ENCODE peak calls at places on chromosomes 4 and X, in eight cellular contexts. I is cardiac muscle cell, O is left ventricle myocardium inferior, W is PC-3, G is endodermal cell, Z is A673, J is lower lobe of right lung, E is fibroblast of lung. U is an unnamed sample.
A peak's percentile ranks its signal among the peaks of the same experiment; 100 is the strongest.

GRCh38 chr4:52600275-52600674 is 58.8 kb downstream of the USP46 start:
- DNase-seq in W (no peak), J (no peak), O (peak; percentile 53), E (no peak), I (no peak), G (no peak), Z (no peak), U (no peak)

GRCh38 chr4:72286185-72286584 is 254.4 kb downstream of the NPFFR2 start:
- DNase-seq in W (peak; percentile 70), J (no peak), I (peak; percentile 13), O (no peak), E (peak; percentile 32), Z (peak; percentile 32), G (no peak), U (no peak)

GRCh38 chrX:52574416-52575275 is 57.8 kb upstream of the XAGE1B start:
- DNase-seq in J (no peak), Z (peak; percentile 90), E (peak; percentile 53), I (peak; percentile 62), O (no peak), W (peak; percentile 65), G (peak; percentile 61), U (no peak)

GRCh38 chrX:51496501-51497291 is at the start of gene NUDT11:
- DNase-seq in J (peak; percentile 54), E (peak; percentile 72), I (peak; percentile 86), Z (peak; percentile 78), O (peak; percentile 48), G (peak; percentile 90), W (peak; percentile 51), U (peak; percentile 12)

GRCh38 chr4:36256398-36256828 is 12.1 kb upstream of the ARAP2 start:
- DNase-seq in W (no peak), G (no peak), J (no peak), I (no peak), Z (no peak), E (no peak), O (no peak), U (no peak)

GRCh38 chrX:64842492-64842891 is 133.8 kb downstream of the ZC4H2 start:
- DNase-seq in O (no peak), G (no peak), J (no peak), E (no peak), I (no peak), W (no peak), Z (no peak), U (no peak)

GRCh38 chr4:152248347-152248746 is 287.5 kb downstream of the FBXW7 start:
- DNase-seq in O (no peak), Z (no peak), I (no peak), J (no peak), E (no peak), W (no peak), G (no peak), U (no peak)

GRCh38 chr4:73021634-73022033 is 47.9 kb downstream of the COX18 start:
- DNase-seq in Z (peak; percentile 21), E (peak; percentile 51), O (no peak), J (no peak), W (peak; percentile 80), G (no peak), I (peak; percentile 58), U (no peak)

GRCh38 chr4:31538877-31539276 is 818.7 kb downstream of the PCDH7 start:
- DNase-seq in O (no peak), G (peak; percentile 47), E (no peak), I (no peak), W (no peak), J (no peak), Z (no peak), U (no peak)

GRCh38 chr4:1171306-1172227 is 816 bp downstream of the SPON2 start:
- DNase-seq in W (no peak), I (peak; percentile 33), E (no peak), O (no peak), Z (no peak), J (no peak), G (peak; percentile 82), U (peak; percentile 65)

GRCh38 chr4:173169178-173169427 is 492 bp downstream of the GALNT7 start:
- DNase-seq in O (no peak), J (no peak), E (no peak), G (no peak), I (no peak), Z (no peak), W (peak; percentile 15), U (no peak)

GRCh38 chrX:88903989-88904718 is 157.1 kb downstream of the CPXCR1 start:
- DNase-seq in Z (no peak), W (no peak), J (no peak), I (no peak), G (no peak), O (no peak), E (no peak), U (no peak)

GRCh38 chr4:56243107-56243506 is 144.2 kb downstream of the AASDH start:
- DNase-seq in W (no peak), O (no peak), G (no peak), I (no peak), J (no peak), E (no peak), Z (no peak), U (no peak)

GRCh38 chr4:37687175-37687525 is 974 bp upstream of the RELL1 start:
- DNase-seq in I (no peak), Z (no peak), J (no peak), G (no peak), O (no peak), E (no peak), W (no peak), U (no peak)

GRCh38 chrX:31223817-31224216 is 152.0 kb upstream of the FTHL17 start:
- DNase-seq in E (peak; percentile 81), G (no peak), W (no peak), Z (no peak), J (no peak), O (no peak), I (no peak), U (no peak)

GRCh38 chr4:165522049-165522448 is 143.2 kb downstream of the CPE start:
- DNase-seq in O (no peak), I (no peak), W (no peak), Z (no peak), E (no peak), G (no peak), J (no peak), U (no peak)

GRCh38 chr4:104490770-104491395 is 3.8 kb downstream of the CXXC4 start:
- DNase-seq in Z (peak; percentile 91), I (peak; percentile 93), E (peak; percentile 62), J (peak; percentile 80), G (peak; percentile 86), O (peak; percentile 77), W (peak; percentile 38), U (peak; percentile 34)

DNA sequence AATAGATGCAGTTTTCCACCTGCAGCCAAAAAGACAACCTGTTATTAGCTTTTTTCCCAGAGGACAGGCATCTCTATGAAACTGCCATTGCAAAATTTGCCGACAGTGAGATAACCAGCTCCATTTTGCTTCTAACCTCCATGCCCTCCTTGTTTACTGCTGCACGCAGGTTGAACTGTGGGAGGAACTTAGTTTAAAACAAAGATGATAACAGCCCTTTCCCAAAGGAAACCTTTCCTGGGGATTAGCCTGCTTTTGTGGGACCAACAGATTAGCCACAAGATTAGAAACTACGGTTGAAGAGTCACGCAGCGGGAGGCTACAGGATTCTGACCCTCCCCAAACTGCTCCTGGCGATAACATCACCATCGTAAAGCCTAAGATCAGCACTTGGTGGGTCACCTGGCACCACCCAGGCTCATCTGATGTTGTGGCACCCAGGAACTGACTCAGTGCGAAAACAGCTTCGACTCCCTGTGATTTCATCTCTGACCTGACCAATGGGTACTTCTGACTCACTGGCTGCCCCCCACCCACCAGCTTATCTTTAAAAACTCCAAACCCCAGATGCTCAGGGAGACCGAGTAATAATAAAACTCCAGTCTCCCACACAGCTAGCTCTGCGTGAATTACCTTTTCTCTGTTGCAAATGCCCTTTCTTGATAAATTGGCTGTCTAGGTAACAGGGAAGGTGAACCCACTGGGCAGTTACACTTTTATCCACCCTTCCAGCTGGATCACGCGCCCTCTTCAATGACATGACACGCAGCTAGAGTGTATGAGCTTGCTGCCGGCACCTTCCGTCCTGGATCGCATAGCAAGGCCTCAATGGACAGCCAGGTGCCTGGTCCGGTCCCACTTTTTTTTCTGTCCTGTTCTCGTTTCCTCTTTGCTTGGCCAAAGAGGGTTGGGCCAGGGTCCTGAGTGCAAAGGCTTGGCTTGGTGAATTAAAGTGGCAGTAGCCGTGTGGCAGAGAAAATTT is 27.2 kb downstream of the NOP14 start:
- DNase-seq in G (peak; percentile 42), Z (no peak), W (peak; percentile 88), I (no peak), J (no peak), E (peak; percentile 82), O (peak; percentile 13), U (no peak)
- H3K4me1 ChIP-seq in G (peaks cover 18% of the 10 kb centered on the region), Z (peaks cover 19% of the 10 kb centered on the region), W (peaks cover 36% of the 10 kb centered on the region), I (peaks cover 5% of the 10 kb centered on the region), J (peaks cover 54% of the 10 kb centered on the region), E (peaks cover 15% of the 10 kb centered on the region), O (peaks cover 61% of the 10 kb centered on the region), U (peaks cover 54% of the 10 kb centered on the region)

GRCh38 chr4:87118421-87118820 is 102.0 kb downstream of the KLHL8 start:
- DNase-seq in Z (no peak), E (no peak), W (no peak), O (no peak), J (no peak), G (no peak), I (no peak), U (no peak)

GRCh38 chr4:87121332-87122065 is 98.9 kb downstream of the KLHL8 start:
- DNase-seq in G (no peak), I (no peak), J (no peak), E (peak; percentile 70), Z (no peak), W (no peak), O (no peak), U (no peak)

GRCh38 chr4:87118826-87119225 is 101.6 kb downstream of the KLHL8 start:
- DNase-seq in J (no peak), Z (peak; percentile 51), G (peak; percentile 63), E (peak; percentile 89), O (no peak), I (no peak), W (no peak), U (no peak)

GRCh38 chr4:87120411-87121162 is 99.8 kb downstream of the KLHL8 start:
- DNase-seq in G (no peak), Z (no peak), J (no peak), E (peak; percentile 92), O (no peak), I (peak; percentile 45), W (peak; percentile 71), U (no peak)

GRCh38 chr4:87119965-87120364 is 100.5 kb downstream of the KLHL8 start:
- DNase-seq in O (no peak), G (no peak), Z (no peak), W (no peak), E (no peak), I (no peak), J (no peak), U (no peak)
- H3K4me3 ChIP-seq in O (peak overlapping the region; percentile 58), G (no peak overlapping the region), Z (no peak overlapping the region), W (no peak overlapping the region), E (no peak overlapping the region), I (no peak overlapping the region), J (no peak overlapping the region), U (no peak overlapping the region)

DNA sequence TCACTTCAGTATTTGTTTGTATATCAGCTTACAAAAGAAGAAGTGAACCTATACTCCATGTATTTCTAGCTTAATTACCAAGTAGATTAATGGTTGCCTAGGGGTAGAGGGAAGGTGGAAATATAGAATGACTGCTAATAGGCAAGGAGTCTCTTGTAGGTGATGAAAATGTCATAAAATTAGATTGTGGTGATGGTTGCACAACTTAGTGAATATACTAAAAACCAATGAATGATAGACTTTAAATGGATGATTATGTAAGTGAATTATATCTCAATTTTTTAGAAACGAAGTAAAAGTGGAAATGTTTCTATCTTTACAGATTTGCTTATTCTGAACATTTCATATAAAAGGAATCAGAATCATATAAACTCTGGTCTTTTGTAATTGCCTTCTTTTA is 165.5 kb downstream of the AWAT2 start:
- DNase-seq in Z (no peak), I (no peak), E (no peak), W (no peak), J (no peak), O (no peak), G (no peak), U (no peak)
- H3K9me3 ChIP-seq in Z (no peaks in the 10 kb centered on the region), I (peaks cover 3% of the 10 kb centered on the region), E (no peaks in the 10 kb centered on the region), W (no peaks in the 10 kb centered on the region), J (peaks cover 4% of the 10 kb centered on the region), O (peaks cover 20% of the 10 kb centered on the region), G (peaks cover 14% of the 10 kb centered on the region), U (no peaks in the 10 kb centered on the region)

GRCh38 chr4:2416564-2417195 is 1.8 kb downstream of the ZFYVE28 start:
- DNase-seq in W (no peak), E (peak; percentile 9), O (peak; percentile 38), J (peak; percentile 53), G (peak; percentile 90), Z (no peak), I (peak; percentile 22), U (no peak)
- H3K4me1 ChIP-seq in W (peaks cover 28% of the 10 kb centered on the region), E (peaks cover 14% of the 10 kb centered on the region), O (peaks cover 64% of the 10 kb centered on the region), J (peaks cover 58% of the 10 kb centered on the region), G (peaks cover 5% of the 10 kb centered on the region), Z (peaks cover 34% of the 10 kb centered on the region), I (peaks cover 13% of the 10 kb centered on the region), U (peaks cover 54% of the 10 kb centered on the region)